ENCODE peak calls at places on chromosome 20, in six cellular contexts. C, E, Y, W, L and P are unnamed samples.

GRCh38 chr20:46346770-46347169 is 38.5 kb upstream of the CDH22 start:
- DNase-seq in C (no peak), E (no peak), Y (no peak), W (no peak), L (no peak), P (no peak)

GRCh38 chr20:57953638-57954037 is 243.8 kb upstream of the PMEPA1 start:
- DNase-seq in C (no peak), E (no peak), Y (no peak), W (no peak), L (no peak), P (peak; percentile 50)

GRCh38 chr20:47389867-47390347 is 33.4 kb upstream of the ZMYND8 start:
- DNase-seq in C (peak; percentile 34), E (no peak), Y (no peak), W (no peak), L (no peak), P (peak; percentile 88)

GRCh38 chr20:57426156-57426769 is 35.1 kb downstream of the RBM38 start:
- DNase-seq in C (no peak), E (no peak), Y (peak; percentile 89), W (no peak), L (no peak), P (no peak)

GRCh38 chr20:59063358-59064213 is 21.0 kb upstream of the PRELID3B start:
- DNase-seq in C (no peak), E (no peak), Y (peak; percentile 61), W (no peak), L (no peak), P (no peak)

GRCh38 chr20:47857994-47858557 is 72.8 kb upstream of the SULF2 start:
- DNase-seq in C (no peak), E (no peak), Y (peak; percentile 45), W (no peak), L (no peak), P (no peak)

GRCh38 chr20:1150218-1150617 is 31.8 kb downstream of the PSMF1 start:
- DNase-seq in C (no peak), E (no peak), Y (no peak), W (peak; percentile 30), L (no peak), P (no peak)

GRCh38 chr20:19692685-19693119 is 65.4 kb upstream of the RIN2 start:
- DNase-seq in C (peak; percentile 66), E (peak; percentile 56), Y (peak; percentile 82), W (peak; percentile 53), L (peak; percentile 3), P (peak; percentile 40)

GRCh38 chr20:62500237-62500864 is 24.6 kb upstream of the GATA5 start:
- DNase-seq in C (peak; percentile 89), E (peak; percentile 72), Y (peak; percentile 42), W (no peak), L (peak; percentile 68), P (peak; percentile 73)

GRCh38 chr20:35978041-35978513 is 9.7 kb downstream of the CNBD2 start:
- DNase-seq in C (no peak), E (no peak), Y (no peak), W (no peak), L (no peak), P (no peak)